ENCODE peak calls at places on chromosome 2, in four cellular contexts. One of them, this sample, is unnamed.

GRCh38 chr2:16248571-16249105 is 308.3 kb downstream of the MYCN start:
- DNase-seq in IMR-90: no peak
- DNase-seq in mesenchymal stem cell: no peak
- DNase-seq in HCT116: no peak
- DNase-seq in this sample: no peak

GRCh38 chr2:128631698-128632490 is 313.2 kb upstream of the HS6ST1 start:
- DNase-seq in IMR-90: no peak
- DNase-seq in mesenchymal stem cell: no peak
- DNase-seq in HCT116: no peak
- DNase-seq in this sample: no peak

GRCh38 chr2:71578665-71579371 is 125.5 kb downstream of the DYSF start:
- DNase-seq in IMR-90: peak; percentile 7
- DNase-seq in mesenchymal stem cell: no peak
- DNase-seq in HCT116: no peak
- DNase-seq in this sample: no peak

GRCh38 chr2:72129676-72130340 is 17.9 kb downstream of the CYP26B1 start:
- DNase-seq in IMR-90: no peak
- DNase-seq in mesenchymal stem cell: no peak
- DNase-seq in HCT116: no peak
- DNase-seq in this sample: no peak

GRCh38 chr2:178309541-178309940 is 115.2 kb downstream of the OSBPL6 start:
- DNase-seq in IMR-90: peak; percentile 30
- DNase-seq in mesenchymal stem cell: no peak
- DNase-seq in HCT116: no peak
- DNase-seq in this sample: no peak

GRCh38 chr2:38605298-38605830 is 2.6 kb upstream of the HNRNPLL start:
- DNase-seq in IMR-90: no peak
- DNase-seq in mesenchymal stem cell: no peak
- DNase-seq in HCT116: no peak
- DNase-seq in this sample: no peak

GRCh38 chr2:152513681-152514080 is 178.7 kb downstream of the FMNL2 start:
- DNase-seq in IMR-90: peak; percentile 56
- DNase-seq in mesenchymal stem cell: no peak
- DNase-seq in HCT116: peak; percentile 22
- DNase-seq in this sample: peak; percentile 40

GRCh38 chr2:2102870-2103269 is 228.2 kb downstream of the MYT1L start:
- DNase-seq in IMR-90: no peak
- DNase-seq in mesenchymal stem cell: no peak
- DNase-seq in HCT116: no peak
- DNase-seq in this sample: no peak

GRCh38 chr2:148602918-148603561 is 41.5 kb upstream of the EPC2 start:
- DNase-seq in IMR-90: no peak
- DNase-seq in mesenchymal stem cell: no peak
- DNase-seq in HCT116: no peak
- DNase-seq in this sample: no peak

GRCh38 chr2:23206652-23207051 is 178.3 kb upstream of the KLHL29 start:
- DNase-seq in IMR-90: no peak
- DNase-seq in mesenchymal stem cell: no peak
- DNase-seq in HCT116: no peak
- DNase-seq in this sample: no peak

GRCh38 chr2:10960606-10961489 is 49.1 kb downstream of the KCNF1 start:
- DNase-seq in IMR-90: no peak
- DNase-seq in mesenchymal stem cell: no peak
- DNase-seq in HCT116: no peak
- DNase-seq in this sample: no peak

GRCh38 chr2:40087434-40087833 is 308.4 kb upstream of the THUMPD2 start:
- DNase-seq in IMR-90: peak; percentile 32
- DNase-seq in mesenchymal stem cell: no peak
- DNase-seq in HCT116: no peak
- DNase-seq in this sample: no peak

GRCh38 chr2:42905341-42906114 is 113.1 kb upstream of the HAAO start:
- DNase-seq in IMR-90: no peak
- DNase-seq in mesenchymal stem cell: peak; percentile 51
- DNase-seq in HCT116: no peak
- DNase-seq in this sample: peak; percentile 43

GRCh38 chr2:88058226-88058625 is 2.6 kb upstream of the KRCC1 start:
- DNase-seq in IMR-90: no peak
- DNase-seq in mesenchymal stem cell: no peak
- DNase-seq in HCT116: no peak
- DNase-seq in this sample: no peak

GRCh38 chr2:219289195-219289536 is 10.0 kb downstream of the DNAJB2 start:
- DNase-seq in IMR-90: no peak
- DNase-seq in mesenchymal stem cell: no peak
- DNase-seq in HCT116: no peak
- DNase-seq in this sample: no peak

GRCh38 chr2:9811679-9812511 is 31.4 kb upstream of the TAF1B start:
- DNase-seq in IMR-90: no peak
- DNase-seq in mesenchymal stem cell: no peak
- DNase-seq in HCT116: no peak
- DNase-seq in this sample: no peak

GRCh38 chr2:11103984-11104793 is 51.1 kb upstream of the SLC66A3 start:
- DNase-seq in IMR-90: no peak
- DNase-seq in mesenchymal stem cell: no peak
- DNase-seq in HCT116: no peak
- DNase-seq in this sample: no peak

GRCh38 chr2:127097841-127098651 is 8.9 kb downstream of the BIN1 start:
- DNase-seq in IMR-90: no peak
- DNase-seq in mesenchymal stem cell: no peak
- DNase-seq in HCT116: no peak
- DNase-seq in this sample: no peak

GRCh38 chr2:42875880-42876279 is 83.5 kb upstream of the HAAO start:
- DNase-seq in IMR-90: no peak
- DNase-seq in mesenchymal stem cell: no peak
- DNase-seq in HCT116: no peak
- DNase-seq in this sample: no peak

GRCh38 chr2:150449856-150450255 is 37.6 kb downstream of the RND3 start:
- DNase-seq in IMR-90: no peak
- DNase-seq in mesenchymal stem cell: no peak
- DNase-seq in HCT116: no peak
- DNase-seq in this sample: no peak

DNA sequence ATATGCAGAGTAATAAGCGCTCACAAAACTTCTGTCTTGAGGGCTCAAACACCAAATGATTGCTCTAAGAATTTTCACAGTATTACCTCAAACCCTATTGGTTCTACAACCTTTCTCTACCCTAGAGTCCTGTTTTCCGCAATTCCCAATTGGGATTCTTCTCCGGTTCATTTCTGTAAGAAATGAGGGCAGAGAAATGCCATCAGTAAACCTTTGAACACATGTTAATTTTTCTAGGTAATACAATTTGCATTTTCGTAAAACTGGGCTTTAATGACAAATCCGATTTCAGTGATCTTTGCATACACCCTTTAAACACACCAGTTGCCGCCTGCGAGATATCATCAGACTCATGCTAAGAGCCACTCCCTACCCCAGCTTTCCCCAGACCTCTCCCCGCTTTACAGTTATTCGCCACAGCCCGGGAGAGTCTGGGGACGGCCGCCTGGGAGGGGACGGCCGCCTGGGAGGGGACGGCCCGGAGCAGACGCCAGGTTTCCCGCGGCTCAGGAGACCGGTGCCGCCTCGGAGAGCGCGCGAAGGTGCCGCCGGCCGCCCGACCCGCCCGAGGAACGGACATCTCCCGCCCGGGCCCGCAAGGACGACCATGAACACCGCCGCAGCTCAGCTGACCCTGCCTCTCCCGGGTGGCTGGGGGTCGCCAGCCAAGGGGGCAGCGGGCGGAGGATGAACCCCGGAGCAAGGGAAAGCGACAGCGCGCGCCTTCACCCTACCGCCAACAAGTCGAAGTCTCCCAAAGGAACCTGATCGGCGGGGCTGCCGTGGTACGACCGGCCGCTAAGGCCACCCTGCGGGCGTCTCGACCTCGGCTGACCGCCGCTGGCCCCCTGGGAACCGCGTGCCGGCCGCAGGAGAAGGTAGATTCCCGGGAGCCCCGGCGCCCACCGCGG is 463 bp downstream of the SMC6 start:
- DNase-seq in IMR-90: peak; percentile 34
- DNase-seq in mesenchymal stem cell: peak; percentile 56
- DNase-seq in HCT116: no peak
- DNase-seq in this sample: peak; percentile 78
- H3K9ac ChIP-seq in IMR-90: peak overlapping the region; percentile 66
- H3K9ac ChIP-seq in mesenchymal stem cell: peak overlapping the region; percentile 95
- H3K9ac ChIP-seq in HCT116: peak overlapping the region; percentile 83
- H3K9ac ChIP-seq in this sample: peak overlapping the region; percentile 95

GRCh38 chr2:181660181-181660580 is 3.3 kb upstream of the CERKL start:
- DNase-seq in IMR-90: no peak
- DNase-seq in mesenchymal stem cell: no peak
- DNase-seq in HCT116: no peak
- DNase-seq in this sample: no peak

GRCh38 chr2:181655519-181655918 is 1.4 kb downstream of the CERKL start:
- DNase-seq in IMR-90: peak; percentile 12
- DNase-seq in mesenchymal stem cell: no peak
- DNase-seq in HCT116: no peak
- DNase-seq in this sample: no peak

GRCh38 chr2:181658444-181658843 is 1.5 kb upstream of the CERKL start:
- DNase-seq in IMR-90: no peak
- DNase-seq in mesenchymal stem cell: no peak
- DNase-seq in HCT116: no peak
- DNase-seq in this sample: no peak

GRCh38 chr2:181657379-181657778 is 474 bp upstream of the CERKL start:
- DNase-seq in IMR-90: no peak
- DNase-seq in mesenchymal stem cell: no peak
- DNase-seq in HCT116: no peak
- DNase-seq in this sample: no peak

GRCh38 chr2:181656450-181657261 is at the start of gene CERKL:
- DNase-seq in IMR-90: peak; percentile 2
- DNase-seq in mesenchymal stem cell: peak; percentile 23
- DNase-seq in HCT116: peak; percentile 49
- DNase-seq in this sample: peak; percentile 59
- H3K9ac ChIP-seq in IMR-90: no peak within 1 kb of the TSS
- H3K9ac ChIP-seq in mesenchymal stem cell: peak within 1 kb of the TSS; percentile 32
- H3K9ac ChIP-seq in HCT116: peak within 1 kb of the TSS; percentile 34
- H3K9ac ChIP-seq in this sample: no peak within 1 kb of the TSS

GRCh38 chr2:47503481-47504070 is 100.6 kb downstream of the MSH2 start:
- DNase-seq in IMR-90: no peak
- DNase-seq in mesenchymal stem cell: no peak
- DNase-seq in HCT116: no peak
- DNase-seq in this sample: no peak
- H3K9ac ChIP-seq in IMR-90: no peak overlapping the region
- H3K9ac ChIP-seq in mesenchymal stem cell: no peak overlapping the region
- H3K9ac ChIP-seq in HCT116: no peak overlapping the region
- H3K9ac ChIP-seq in this sample: no peak overlapping the region

GRCh38 chr2:55877101-55877500 is 46.5 kb downstream of the EFEMP1 start:
- DNase-seq in IMR-90: no peak
- DNase-seq in mesenchymal stem cell: no peak
- DNase-seq in HCT116: no peak
- DNase-seq in this sample: peak; percentile 87
- H3K9ac ChIP-seq in IMR-90: no peak overlapping the region
- H3K9ac ChIP-seq in mesenchymal stem cell: peak overlapping the region; percentile 56
- H3K9ac ChIP-seq in HCT116: no peak overlapping the region
- H3K9ac ChIP-seq in this sample: peak overlapping the region; percentile 70

DNA sequence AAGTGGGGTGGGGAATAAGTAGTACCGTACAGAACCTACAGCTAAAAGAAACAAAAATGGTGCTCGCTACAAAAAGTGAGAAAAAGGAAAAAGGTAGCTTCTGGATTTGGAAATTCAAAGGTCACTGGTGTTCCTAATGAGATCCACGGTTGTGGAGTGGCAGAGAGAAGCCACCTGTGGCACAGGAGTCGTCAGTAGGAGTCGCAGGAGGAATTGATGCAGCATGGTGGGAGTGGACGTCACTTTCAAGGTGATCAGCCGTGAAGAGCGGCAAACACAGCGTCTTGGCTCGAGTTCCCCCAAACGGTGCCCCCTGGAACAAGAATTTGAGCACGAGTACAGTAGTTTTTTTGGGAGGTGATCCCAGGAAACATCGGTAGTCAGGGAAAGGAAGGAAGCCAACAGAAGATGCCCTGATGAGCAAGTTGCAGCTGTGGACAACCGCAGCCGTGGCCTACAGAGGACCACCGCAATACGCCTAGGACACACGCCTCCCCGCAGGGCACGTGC is 1.4 kb upstream of the TTL start:
- DNase-seq in IMR-90: no peak
- DNase-seq in mesenchymal stem cell: no peak
- DNase-seq in HCT116: no peak
- DNase-seq in this sample: no peak
- H3K9ac ChIP-seq in IMR-90: no peak overlapping the region
- H3K9ac ChIP-seq in mesenchymal stem cell: peak overlapping the region; percentile 86
- H3K9ac ChIP-seq in HCT116: peak overlapping the region; percentile 65
- H3K9ac ChIP-seq in this sample: peak overlapping the region; percentile 92

GRCh38 chr2:46856336-46856735 is 59.3 kb downstream of the MCFD2 start:
- DNase-seq in IMR-90: no peak
- DNase-seq in mesenchymal stem cell: no peak
- DNase-seq in HCT116: no peak
- DNase-seq in this sample: no peak
- H3K9ac ChIP-seq in IMR-90: peak overlapping the region; percentile 44
- H3K9ac ChIP-seq in mesenchymal stem cell: peak overlapping the region; percentile 75
- H3K9ac ChIP-seq in HCT116: peak overlapping the region; percentile 26
- H3K9ac ChIP-seq in this sample: peak overlapping the region; percentile 76

GRCh38 chr2:73716518-73717250 is 20.5 kb downstream of the TPRKB start:
- DNase-seq in IMR-90: peak; percentile 57
- DNase-seq in mesenchymal stem cell: no peak
- DNase-seq in HCT116: no peak
- DNase-seq in this sample: no peak
- H3K9ac ChIP-seq in IMR-90: peak overlapping the region; percentile 13
- H3K9ac ChIP-seq in mesenchymal stem cell: peak overlapping the region; percentile 52
- H3K9ac ChIP-seq in HCT116: no peak overlapping the region
- H3K9ac ChIP-seq in this sample: no peak overlapping the region

This sample was measured in adipocyte.